ENCODE peak calls at places on chromosomes 3 and 15, in nine cellular contexts. Q is activated gamma-delta T cell treated with Interleukin-2 at 50 U/mL for 16 hours; C is SJSA1; G is activated effector memory CD4-positive, alpha-beta T cell treated with Interleukin-2 at 50 U/mL for 16 hours; F is CD4-positive, CD25-positive, alpha-beta regulatory T cell; J is posterior cingulate gyrus; P is GM23248; M is activated T-helper 1 cell treated with Interleukin-2 at 50 U/mL for 16 hours; V is activated naive CD8-positive, alpha-beta T cell treated with anti-CD3 and anti-CD28 coated beads, Interleukin-2, amount 50 U/mL, for 24 hours. U is an unnamed sample.

GRCh38 chr3:108022316-108023150 is 68.3 kb downstream of the CD47 start:
- DNase-seq in Q (no peak), C (no peak), G (no peak), F (no peak), J (no peak), P (no peak), M (no peak), V (no peak), U (peak; percentile 50)

GRCh38 chr3:115550285-115550741 is 73.0 kb upstream of the GAP43 start:
- DNase-seq in Q (no peak), C (no peak), G (no peak), F (no peak), J (no peak), P (peak; percentile 53), M (no peak), V (no peak), U (no peak)

GRCh38 chr3:53269888-53270880 is 14.4 kb upstream of the TKT start:
- DNase-seq in Q (no peak), C (peak; percentile 97), G (no peak), F (peak; percentile 79), J (peak; percentile 65), P (peak; percentile 98), M (no peak), V (no peak), U (peak; percentile 100)

GRCh38 chr3:9949626-9950025 is 2.6 kb downstream of the PRRT3 start:
- DNase-seq in Q (no peak), C (no peak), G (no peak), F (no peak), J (no peak), P (no peak), M (no peak), V (no peak), U (no peak)

GRCh38 chr3:194095902-194096301 is 40.0 kb upstream of the HES1 start:
- DNase-seq in Q (no peak), C (no peak), G (no peak), F (no peak), J (no peak), P (no peak), M (no peak), V (no peak), U (no peak)

GRCh38 chr3:191901746-191902145 is 440.8 kb downstream of the PYDC2 start:
- DNase-seq in Q (no peak), C (no peak), G (no peak), F (no peak), J (no peak), P (no peak), M (no peak), V (no peak), U (no peak)

GRCh38 chr15:39974656-39975230 is 40.8 kb downstream of the EIF2AK4 start:
- DNase-seq in Q (no peak), C (no peak), G (no peak), F (no peak), J (no peak), P (peak; percentile 32), M (no peak), V (no peak), U (no peak)

GRCh38 chr3:32374788-32375595 is 16.7 kb upstream of the CMTM7 start:
- DNase-seq in Q (peak; percentile 75), C (peak; percentile 60), G (peak; percentile 22), F (peak; percentile 90), J (no peak), P (peak; percentile 70), M (peak; percentile 20), V (peak; percentile 65), U (peak; percentile 87)

GRCh38 chr15:62486041-62486440 is 321.0 kb upstream of the C2CD4B start:
- DNase-seq in Q (no peak), C (no peak), G (no peak), F (no peak), J (no peak), P (peak; percentile 49), M (no peak), V (no peak), U (no peak)

GRCh38 chr15:70528270-70528706 is 235.1 kb downstream of the UACA start:
- DNase-seq in Q (peak; percentile 42), C (no peak), G (peak; percentile 36), F (peak; percentile 88), J (no peak), P (peak; percentile 24), M (no peak), V (peak; percentile 53), U (peak; percentile 62)

GRCh38 chr15:71223516-71223915 is 108.2 kb downstream of the THSD4 start:
- DNase-seq in Q (no peak), C (no peak), G (no peak), F (no peak), J (no peak), P (no peak), M (no peak), V (no peak), U (no peak)

GRCh38 chr3:188905580-188905979 is 266.2 kb upstream of the TPRG1 start:
- DNase-seq in Q (no peak), C (no peak), G (no peak), F (no peak), J (no peak), P (no peak), M (no peak), V (no peak), U (no peak)

GRCh38 chr15:71375934-71376333 is 260.7 kb downstream of the THSD4 start:
- DNase-seq in Q (no peak), C (no peak), G (no peak), F (no peak), J (no peak), P (peak; percentile 47), M (no peak), V (no peak), U (no peak)

GRCh38 chr3:187274977-187275338 is 16.6 kb downstream of the MASP1 start:
- DNase-seq in Q (no peak), C (no peak), G (no peak), F (no peak), J (no peak), P (no peak), M (no peak), V (no peak), U (peak; percentile 95)

GRCh38 chr3:192845196-192845855 is 72.3 kb downstream of the MB21D2 start:
- DNase-seq in Q (no peak), C (no peak), G (no peak), F (no peak), J (no peak), P (peak; percentile 61), M (no peak), V (no peak), U (no peak)

GRCh38 chr3:141170678-141171295 is 60.8 kb upstream of the PXYLP1 start:
- DNase-seq in Q (no peak), C (no peak), G (no peak), F (no peak), J (no peak), P (no peak), M (no peak), V (no peak), U (no peak)

GRCh38 chr3:42652611-42653302 is 740 bp upstream of the ZBTB47 start:
- DNase-seq in Q (no peak), C (peak; percentile 60), G (no peak), F (no peak), J (no peak), P (peak; percentile 93), M (no peak), V (no peak), U (peak; percentile 66)

GRCh38 chr3:181709537-181710279 is 2.0 kb upstream of the SOX2 start:
- DNase-seq in Q (peak; percentile 41), C (peak; percentile 65), G (no peak), F (peak; percentile 60), J (peak; percentile 80), P (peak; percentile 69), M (peak; percentile 20), V (peak; percentile 79), U (peak; percentile 82)

GRCh38 chr15:40925863-40926658 is 3.1 kb upstream of the DLL4 start:
- DNase-seq in Q (no peak), C (no peak), G (no peak), F (peak; percentile 20), J (peak; percentile 40), P (peak; percentile 55), M (no peak), V (peak; percentile 18), U (peak; percentile 79)

GRCh38 chr3:128442070-128442469 is 24.6 kb downstream of the DNAJB8 start:
- DNase-seq in Q (no peak), C (no peak), G (no peak), F (no peak), J (no peak), P (no peak), M (no peak), V (no peak), U (peak; percentile 79)

GRCh38 chr15:55990516-55990915 is 2.9 kb downstream of the NEDD4 start:
- DNase-seq in Q (no peak), C (no peak), G (no peak), F (no peak), J (no peak), P (no peak), M (no peak), V (no peak), U (no peak)

GRCh38 chr3:49406571-49407565 is 4.9 kb downstream of the RHOA start:
- DNase-seq in Q (no peak), C (no peak), G (no peak), F (no peak), J (no peak), P (no peak), M (no peak), V (no peak), U (no peak)

GRCh38 chr15:50973605-50974004 is 65.1 kb downstream of the AP4E1 start:
- DNase-seq in Q (no peak), C (no peak), G (no peak), F (no peak), J (no peak), P (no peak), M (no peak), V (no peak), U (no peak)

GRCh38 chr15:28107894-28108255 is 8.8 kb upstream of the OCA2 start:
- DNase-seq in Q (no peak), C (peak; percentile 20), G (no peak), F (no peak), J (no peak), P (no peak), M (no peak), V (no peak), U (no peak)

GRCh38 chr3:114120211-114120610 is 58.6 kb downstream of the DRD3 start:
- DNase-seq in Q (no peak), C (no peak), G (no peak), F (no peak), J (no peak), P (no peak), M (no peak), V (no peak), U (no peak)

GRCh38 chr3:94130690-94131089 is 67.8 kb downstream of the NSUN3 start:
- DNase-seq in Q (no peak), C (no peak), G (no peak), F (no peak), J (no peak), P (no peak), M (no peak), V (no peak), U (no peak)

GRCh38 chr15:90264649-90265048 is 823 bp upstream of the NGRN start:
- DNase-seq in Q (peak; percentile 11), C (no peak), G (no peak), F (peak; percentile 50), J (no peak), P (peak; percentile 20), M (peak; percentile 9), V (peak; percentile 28), U (no peak)

GRCh38 chr3:59248976-59249375 is 199.2 kb upstream of the CFAP20DC start:
- DNase-seq in Q (no peak), C (no peak), G (no peak), F (no peak), J (no peak), P (no peak), M (no peak), V (no peak), U (no peak)

GRCh38 chr15:98649996-98650870 is 1.9 kb downstream of the IGF1R start:
- DNase-seq in Q (peak; percentile 40), C (peak; percentile 53), G (peak; percentile 4), F (peak; percentile 69), J (peak; percentile 31), P (peak; percentile 63), M (peak; percentile 25), V (peak; percentile 51), U (peak; percentile 67)

GRCh38 chr3:37241880-37242279 is 67.5 kb upstream of the LRRFIP2 start:
- DNase-seq in Q (no peak), C (no peak), G (no peak), F (no peak), J (no peak), P (no peak), M (no peak), V (no peak), U (peak; percentile 2)

GRCh38 chr15:65902373-65902772 is 33.1 kb downstream of the RAB11A start:
- DNase-seq in Q (no peak), C (no peak), G (no peak), F (no peak), J (no peak), P (no peak), M (no peak), V (no peak), U (peak; percentile 85)

U was measured in ELF-1.